ENCODE peak calls at places on chromosomes 13 and 19, in eight cellular contexts. U is prostate gland, E is transverse colon, M is astrocyte, O is heart right ventricle, R is gastrocnemius medialis, I is brain microvascular endothelial cell, V is ovary. A is an unnamed sample.

GRCh38 chr13:32134241-32134801 is 102.7 kb downstream of the FRY start:
- DNase-seq in U (no peak), E (no peak), M (peak), O (no peak), R (no peak), I (no peak), V (no peak), A (no peak)

GRCh38 chr19:18520848-18521691 is 800 bp downstream of the ELL start:
- DNase-seq in U (no peak), E (peak), M (no peak), O (peak), R (no peak), I (no peak), V (peak), A (no peak)

GRCh38 chr19:45499196-45500180 is 1.2 kb downstream of the PPM1N start:
- DNase-seq in U (no peak), E (peak), M (no peak), O (peak), R (no peak), I (no peak), V (no peak), A (no peak)

GRCh38 chr13:59873856-59874255 is 289.9 kb downstream of the DIAPH3 start:
- DNase-seq in U (no peak), E (no peak), M (no peak), O (no peak), R (no peak), I (no peak), V (no peak), A (no peak)

GRCh38 chr19:5001547-5002131 is 32.7 kb downstream of the KDM4B start:
- DNase-seq in U (no peak), E (no peak), M (peak), O (no peak), R (no peak), I (peak), V (no peak), A (no peak)

GRCh38 chr19:15123900-15124299 is 16.7 kb downstream of the SYDE1 start:
- DNase-seq in U (peak), E (peak), M (no peak), O (peak), R (peak), I (no peak), V (no peak), A (peak)

GRCh38 chr13:96011291-96011875 is 41.8 kb downstream of the UGGT2 start:
- DNase-seq in U (no peak), E (no peak), M (peak), O (no peak), R (no peak), I (no peak), V (no peak), A (no peak)

GRCh38 chr19:40549007-40549708 is 27.5 kb upstream of the SHKBP1 start:
- DNase-seq in U (peak), E (peak), M (peak), O (peak), R (no peak), I (peak), V (no peak), A (no peak)

GRCh38 chr13:37618554-37618953 is 20.0 kb upstream of the POSTN start:
- DNase-seq in U (no peak), E (no peak), M (peak), O (no peak), R (no peak), I (peak), V (no peak), A (no peak)

GRCh38 chr13:95100525-95101121 is 200.6 kb downstream of the ABCC4 start:
- DNase-seq in U (peak), E (no peak), M (peak), O (no peak), R (no peak), I (peak), V (no peak), A (no peak)

GRCh38 chr19:1057185-1057857 is 9.6 kb upstream of the ARHGAP45 start:
- DNase-seq in U (no peak), E (no peak), M (peak), O (no peak), R (no peak), I (peak), V (no peak), A (no peak)

GRCh38 chr13:25241007-25241406 is 46.3 kb downstream of the MTMR6 start:
- DNase-seq in U (no peak), E (no peak), M (no peak), O (no peak), R (no peak), I (no peak), V (no peak), A (no peak)

GRCh38 chr13:103388839-103389238 is 322.6 kb upstream of the SLC10A2 start:
- DNase-seq in U (no peak), E (no peak), M (no peak), O (no peak), R (no peak), I (no peak), V (no peak), A (no peak)

GRCh38 chr13:83312194-83312593 is 570.1 kb downstream of the SLITRK1 start:
- DNase-seq in U (no peak), E (no peak), M (peak), O (no peak), R (no peak), I (peak), V (no peak), A (no peak)

GRCh38 chr19:1102407-1103106 is 1.2 kb upstream of the GPX4 start:
- DNase-seq in U (peak), E (peak), M (peak), O (no peak), R (peak), I (peak), V (peak), A (peak)

GRCh38 chr13:34357435-34358232 is 539.7 kb downstream of the RFC3 start:
- DNase-seq in U (no peak), E (no peak), M (peak), O (no peak), R (no peak), I (peak), V (no peak), A (no peak)

GRCh38 chr13:89827552-89827951 is 1519.9 kb upstream of the MIR17HG start:
- DNase-seq in U (no peak), E (no peak), M (no peak), O (no peak), R (no peak), I (no peak), V (no peak), A (no peak)

GRCh38 chr19:43700368-43701015 is 15.4 kb upstream of the IRGC start:
- DNase-seq in U (no peak), E (peak), M (peak), O (peak), R (peak), I (peak), V (peak), A (peak)

GRCh38 chr13:45333973-45334922 is 6.7 kb downstream of the TPT1 start:
- DNase-seq in U (no peak), E (no peak), M (peak), O (no peak), R (no peak), I (peak), V (no peak), A (no peak)

GRCh38 chr19:53182202-53182601 is 11.0 kb downstream of the ZNF665 start:
- DNase-seq in U (no peak), E (no peak), M (peak), O (no peak), R (no peak), I (peak), V (no peak), A (no peak)

GRCh38 chr19:803686-804418 is 6.6 kb downstream of the PTBP1 start:
- DNase-seq in U (no peak), E (no peak), M (no peak), O (no peak), R (no peak), I (no peak), V (no peak), A (no peak)

GRCh38 chr13:47250141-47250540 is 353.3 kb upstream of the HTR2A start:
- DNase-seq in U (no peak), E (no peak), M (peak), O (no peak), R (no peak), I (peak), V (no peak), A (no peak)

GRCh38 chr19:5443723-5444122 is 11.5 kb upstream of the ZNRF4 start:
- DNase-seq in U (no peak), E (no peak), M (no peak), O (no peak), R (no peak), I (no peak), V (no peak), A (no peak)

GRCh38 chr19:8511573-8512101 is 2.3 kb downstream of the ZNF414 start:
- DNase-seq in U (no peak), E (no peak), M (no peak), O (no peak), R (no peak), I (no peak), V (no peak), A (no peak)

GRCh38 chr19:6250024-6250605 is 29.7 kb downstream of the MLLT1 start:
- DNase-seq in U (no peak), E (no peak), M (peak), O (no peak), R (no peak), I (peak), V (no peak), A (no peak)

GRCh38 chr13:113734099-113734825 is 24.8 kb upstream of the TMEM255B start:
- DNase-seq in U (no peak), E (no peak), M (no peak), O (no peak), R (no peak), I (no peak), V (no peak), A (no peak)

GRCh38 chr19:45960595-45961235 is 12.9 kb downstream of the NOVA2 start:
- DNase-seq in U (no peak), E (no peak), M (no peak), O (no peak), R (no peak), I (no peak), V (no peak), A (no peak)

GRCh38 chr19:13099073-13099999 is 3.3 kb downstream of the LYL1 start:
- DNase-seq in U (no peak), E (peak), M (no peak), O (peak), R (peak), I (no peak), V (no peak), A (no peak)

GRCh38 chr13:85864963-85865530 is 65.8 kb upstream of the SLITRK6 start:
- DNase-seq in U (no peak), E (no peak), M (peak), O (no peak), R (no peak), I (peak), V (no peak), A (no peak)

GRCh38 chr19:410243-410781 is 1.4 kb upstream of the C2CD4C start:
- DNase-seq in U (no peak), E (no peak), M (no peak), O (no peak), R (no peak), I (no peak), V (no peak), A (no peak)

GRCh38 chr19:10219678-10220077 is 11.5 kb downstream of the S1PR2 start:
- DNase-seq in U (no peak), E (no peak), M (no peak), O (no peak), R (no peak), I (peak), V (no peak), A (no peak)

GRCh38 chr13:109272595-109273325 is 513.6 kb downstream of the IRS2 start:
- DNase-seq in U (no peak), E (no peak), M (peak), O (no peak), R (no peak), I (peak), V (no peak), A (no peak)

GRCh38 chr13:113144255-113144629 is 14.2 kb upstream of the PROZ start:
- DNase-seq in U (no peak), E (no peak), M (no peak), O (no peak), R (no peak), I (no peak), V (no peak), A (no peak)

GRCh38 chr19:16290692-16291091 is 33.9 kb upstream of the KLF2 start:
- DNase-seq in U (no peak), E (no peak), M (no peak), O (peak), R (no peak), I (peak), V (no peak), A (no peak)

GRCh38 chr19:21617740-21618339 is 112.4 kb downstream of the ZNF429 start:
- DNase-seq in U (no peak), E (no peak), M (no peak), O (no peak), R (no peak), I (no peak), V (no peak), A (no peak)

DNA sequence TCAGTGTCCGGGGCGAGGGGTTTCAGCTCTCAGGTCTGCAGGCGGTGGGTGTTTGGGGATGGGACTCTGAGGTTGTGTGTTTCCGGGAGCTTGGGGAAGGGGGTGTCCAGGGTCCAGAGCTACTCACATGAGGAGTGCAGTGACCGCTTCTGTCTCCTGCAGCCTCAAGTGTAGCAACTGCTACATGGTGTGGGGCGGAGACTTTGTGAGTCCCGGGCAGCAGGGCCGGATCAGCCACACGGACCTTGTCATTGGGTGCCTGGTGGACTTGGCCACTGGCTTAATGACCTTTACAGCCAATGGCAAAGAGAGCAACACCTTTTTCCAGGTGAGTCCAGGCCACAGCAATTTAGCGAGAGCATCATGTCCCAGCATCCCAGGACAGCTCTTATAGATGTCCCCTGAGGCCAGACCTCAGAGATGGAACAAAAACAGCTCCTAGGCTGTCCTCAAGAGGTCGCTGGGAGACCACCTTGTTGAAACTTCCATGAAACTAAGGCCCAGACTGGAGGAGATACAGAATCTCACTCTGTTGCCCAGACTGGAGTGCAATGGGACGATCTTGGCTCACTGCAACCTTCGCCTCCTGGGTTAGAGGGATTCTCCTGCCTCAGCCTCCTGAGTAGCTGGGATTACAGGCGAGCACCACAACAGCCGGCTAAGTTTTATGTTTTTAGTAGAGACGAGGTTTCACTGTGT is 44.9 kb downstream of the RYR1 start:
- DNase-seq in U (no peak), E (no peak), M (no peak), O (no peak), R (no peak), I (peak), V (no peak), A (no peak)
- TF ChIP-seq CTCF in U (no peak), E (no peak), M (no peak), O (no peak), R (no peak), I (peak), V (no peak), A (no peak)

GRCh38 chr13:51148952-51149573 is 38.0 kb upstream of the C13orf42 start:
- DNase-seq in U (peak), E (peak), M (peak), O (no peak), R (no peak), I (peak), V (peak), A (peak)

GRCh38 chr13:51147732-51148131 is 36.7 kb upstream of the C13orf42 start:
- DNase-seq in U (no peak), E (no peak), M (no peak), O (no peak), R (no peak), I (no peak), V (no peak), A (no peak)

GRCh38 chr13:51146667-51147066 is 35.6 kb upstream of the C13orf42 start:
- DNase-seq in U (no peak), E (no peak), M (no peak), O (no peak), R (no peak), I (no peak), V (no peak), A (no peak)

GRCh38 chr13:51151463-51151862 is 40.4 kb upstream of the C13orf42 start:
- DNase-seq in U (no peak), E (no peak), M (no peak), O (no peak), R (no peak), I (no peak), V (no peak), A (no peak)

GRCh38 chr13:51148223-51148951 is 37.3 kb upstream of the C13orf42 start:
- DNase-seq in U (no peak), E (no peak), M (no peak), O (no peak), R (no peak), I (no peak), V (no peak), A (no peak)
- H3K27ac ChIP-seq in U (no peak), E (no peak), M (no peak), O (no peak), R (no peak), I (no peak), V (no peak), A (no peak)

DNA sequence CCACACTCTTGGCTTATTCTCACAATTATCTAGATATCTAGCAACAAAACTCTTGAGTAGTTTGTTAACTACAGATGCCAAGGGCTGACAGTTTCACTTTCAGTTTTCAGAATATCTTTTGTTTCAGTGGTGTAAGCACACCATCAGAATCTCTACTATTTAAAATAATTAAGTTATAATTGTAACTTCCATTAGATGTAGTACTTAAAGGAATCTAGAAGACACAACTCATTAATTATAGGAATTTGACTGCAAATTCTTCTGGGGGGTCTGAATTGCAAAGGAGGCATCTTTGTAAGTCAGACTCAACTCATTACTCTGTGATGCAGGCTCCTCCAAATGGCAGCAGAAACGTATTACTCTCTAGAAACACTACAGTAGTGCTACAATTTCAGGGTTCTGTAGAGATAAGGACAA is 44.9 kb upstream of the USPL1 start:
- DNase-seq in U (no peak), E (no peak), M (peak), O (no peak), R (no peak), I (peak), V (no peak), A (no peak)
- H3K4me3 ChIP-seq in U (peak), E (no peak), M (peak), O (peak), R (peak), I (peak), V (peak), A (peak)

DNA sequence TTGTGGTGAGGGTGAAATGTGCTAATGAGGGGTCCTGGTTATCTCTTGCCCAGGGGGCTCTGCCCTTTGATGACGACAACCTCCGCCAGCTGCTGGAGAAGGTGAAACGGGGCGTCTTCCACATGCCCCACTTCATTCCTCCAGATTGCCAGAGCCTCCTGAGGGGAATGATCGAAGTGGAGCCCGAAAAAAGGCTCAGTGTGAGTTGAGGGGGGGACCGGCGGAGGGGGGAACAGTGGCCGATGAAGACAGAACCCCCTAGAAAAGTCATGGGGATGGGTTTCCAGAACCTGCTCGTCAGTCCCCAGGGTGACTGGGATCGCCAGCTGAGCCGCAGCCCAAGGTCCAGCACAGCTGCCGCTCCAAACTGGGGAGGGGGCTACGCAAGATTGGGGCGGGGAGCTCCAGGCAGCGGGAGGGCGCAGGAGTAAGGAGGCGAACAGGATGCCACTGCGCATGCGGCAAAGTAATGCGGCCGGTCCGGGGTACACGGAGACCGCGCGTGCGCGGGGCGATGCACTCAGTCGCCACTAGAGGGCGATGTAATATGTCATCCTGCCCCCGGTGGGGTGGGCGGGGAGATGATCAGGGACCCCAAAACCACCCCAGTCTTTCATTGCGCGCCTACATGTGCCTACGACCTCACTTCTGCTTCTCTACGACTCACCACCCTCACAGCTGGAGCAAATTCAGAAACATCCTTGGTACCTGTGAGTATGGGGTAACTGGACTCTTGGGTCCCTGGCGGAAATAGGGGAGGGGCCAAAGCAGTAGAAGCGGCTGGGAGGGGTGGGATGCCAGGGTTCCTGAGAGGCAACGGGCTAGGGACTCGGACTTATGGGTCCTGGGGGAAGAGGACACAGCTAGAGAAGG is 17.9 kb downstream of the BRSK1 start:
- DNase-seq in U (peak), E (peak), M (peak), O (peak), R (peak), I (peak), V (peak), A (peak)
- TF ChIP-seq CTCF in U (peak), E (peak), M (peak), O (peak), R (peak), I (peak), V (peak), A (peak)

GRCh38 chr13:21148557-21149258 is 27.6 kb downstream of the SKA3 start:
- DNase-seq in U (no peak), E (no peak), M (no peak), O (no peak), R (no peak), I (no peak), V (no peak), A (no peak)

GRCh38 chr13:21150013-21150412 is 26.3 kb downstream of the SKA3 start:
- DNase-seq in U (no peak), E (no peak), M (no peak), O (no peak), R (no peak), I (no peak), V (no peak), A (no peak)

GRCh38 chr13:21147827-21148226 is 28.5 kb downstream of the SKA3 start:
- DNase-seq in U (no peak), E (no peak), M (no peak), O (no peak), R (no peak), I (no peak), V (no peak), A (no peak)

GRCh38 chr13:21149568-21149967 is 26.8 kb downstream of the SKA3 start:
- DNase-seq in U (no peak), E (no peak), M (peak), O (no peak), R (no peak), I (no peak), V (no peak), A (no peak)

GRCh38 chr13:21152251-21152899 is 24.0 kb downstream of the SKA3 start:
- DNase-seq in U (no peak), E (no peak), M (no peak), O (no peak), R (no peak), I (no peak), V (no peak), A (no peak)
- H3K27ac ChIP-seq in U (no peak), E (no peak), M (no peak), O (no peak), R (no peak), I (no peak), V (no peak), A (no peak)

DNA sequence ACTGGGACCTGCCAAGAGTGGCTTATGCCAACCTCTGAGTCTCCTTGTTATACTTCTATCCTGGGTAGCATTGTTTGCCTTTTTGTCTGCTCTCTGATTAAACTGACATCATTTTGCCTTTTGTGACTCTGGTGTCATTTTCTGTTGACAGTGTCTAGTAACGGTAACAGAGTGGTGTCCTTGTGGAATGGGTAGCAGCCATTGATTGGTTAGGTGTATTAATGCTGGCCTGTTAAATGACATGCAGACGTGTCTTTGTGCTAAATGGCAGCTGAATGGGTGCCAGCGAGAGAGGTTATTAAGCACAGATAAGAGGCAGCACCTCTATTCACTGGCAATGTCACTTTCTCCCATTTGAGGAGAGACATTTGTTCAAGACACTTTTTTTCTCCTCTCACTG is 1289.4 kb downstream of the PCDH9 start:
- DNase-seq in U (no peak), E (no peak), M (no peak), O (no peak), R (no peak), I (no peak), V (no peak), A (no peak)
- H3K4me3 ChIP-seq in U (no peak), E (no peak), M (no peak), O (peak), R (no peak), I (no peak), V (no peak), A (peak)

A was measured in right atrium auricular region.